ENCODE peak calls at places on chromosomes 1 and 21, in four cellular contexts. O is HCT116, R is H1, L is GM12878. K is an unnamed sample.

GRCh38 chr1:81834921-81835698 is 34.4 kb downstream of the ADGRL2 start:
- DNase-seq in O (no peak), R (no peak), L (no peak), K (no peak)

GRCh38 chr1:70486676-70487470 is 75.8 kb downstream of the CTH start:
- DNase-seq in O (no peak), R (no peak), L (no peak), K (no peak)

GRCh38 chr1:18599704-18600103 is 30.9 kb upstream of the PAX7 start:
- DNase-seq in O (no peak), R (no peak), L (no peak), K (no peak)

GRCh38 chr1:188822248-188822647 is 1655.4 kb downstream of the BRINP3 start:
- DNase-seq in O (no peak), R (no peak), L (no peak), K (no peak)

GRCh38 chr1:89060091-89060490 is 4.9 kb downstream of the GBP1 start:
- DNase-seq in O (no peak), R (no peak), L (no peak), K (no peak)

GRCh38 chr1:74245168-74245753 is 10.1 kb downstream of the TNNI3K start:
- DNase-seq in O (no peak), R (peak; percentile 68), L (no peak), K (no peak)

GRCh38 chr1:8423702-8424538 is 106.0 kb downstream of the SLC45A1 start:
- DNase-seq in O (peak; percentile 36), R (peak; percentile 87), L (no peak), K (peak; percentile 30)

GRCh38 chr21:46250146-46250725 is 21.7 kb upstream of the LSS start:
- DNase-seq in O (no peak), R (no peak), L (no peak), K (no peak)

GRCh38 chr1:201469645-201470074 is 672 bp upstream of the PHLDA3 start:
- DNase-seq in O (no peak), R (no peak), L (no peak), K (no peak)

GRCh38 chr1:154435801-154436200 is 30.7 kb downstream of the IL6R start:
- DNase-seq in O (no peak), R (no peak), L (no peak), K (no peak)

GRCh38 chr1:154431586-154432373 is 26.6 kb downstream of the IL6R start:
- DNase-seq in O (no peak), R (no peak), L (no peak), K (no peak)

GRCh38 chr1:154433161-154433681 is 28.1 kb downstream of the IL6R start:
- DNase-seq in O (peak; percentile 82), R (no peak), L (no peak), K (no peak)

GRCh38 chr1:154436433-154436832 is 31.3 kb downstream of the IL6R start:
- DNase-seq in O (no peak), R (no peak), L (no peak), K (no peak)

DNA sequence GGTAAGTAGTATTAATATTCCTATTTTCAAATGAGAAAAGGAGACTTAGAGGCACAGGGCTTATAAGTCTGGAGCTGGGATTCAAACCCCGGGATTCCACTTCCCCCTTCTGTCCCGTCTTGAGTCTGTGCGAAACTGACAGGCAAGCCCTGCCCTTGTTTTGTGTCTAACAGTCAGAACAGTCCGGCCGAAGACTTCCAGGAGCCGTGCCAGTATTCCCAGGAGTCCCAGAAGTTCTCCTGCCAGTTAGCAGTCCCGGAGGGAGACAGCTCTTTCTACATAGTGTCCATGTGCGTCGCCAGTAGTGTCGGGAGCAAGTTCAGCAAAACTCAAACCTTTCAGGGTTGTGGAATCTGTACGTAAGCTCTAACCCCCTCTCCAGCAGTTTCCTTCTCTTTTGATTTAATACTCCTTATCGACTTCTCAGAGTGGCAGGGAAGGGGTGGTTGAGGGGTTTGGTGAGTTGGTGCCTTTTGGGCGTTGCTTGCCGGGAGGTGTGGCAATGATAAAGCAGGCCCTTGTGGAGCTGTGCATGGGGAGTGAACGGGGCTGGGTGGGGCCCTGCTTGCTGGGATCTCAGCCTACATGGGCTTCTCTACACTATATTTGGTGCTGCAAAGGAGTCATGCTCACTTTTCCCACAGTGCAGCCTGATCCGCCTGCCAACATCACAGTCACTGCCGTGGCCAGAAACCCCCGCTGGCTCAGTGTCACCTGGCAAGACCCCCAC is 29.4 kb downstream of the IL6R start:
- DNase-seq in O (no peak), R (no peak), L (no peak), K (no peak)
- TF ChIP-seq JUND in O (no peak), R (no peak), L (no peak), K (no peak)

GRCh38 chr1:216453777-216454176 is 30.5 kb upstream of the USH2A start:
- DNase-seq in O (no peak), R (no peak), L (no peak), K (no peak)

GRCh38 chr1:216459651-216460200 is 36.5 kb upstream of the USH2A start:
- DNase-seq in O (no peak), R (no peak), L (no peak), K (no peak)

GRCh38 chr1:216456682-216457081 is 33.4 kb upstream of the USH2A start:
- DNase-seq in O (no peak), R (no peak), L (no peak), K (no peak)

GRCh38 chr1:216458807-216459206 is 35.6 kb upstream of the USH2A start:
- DNase-seq in O (no peak), R (no peak), L (no peak), K (no peak)

GRCh38 chr1:216457356-216457755 is 34.1 kb upstream of the USH2A start:
- DNase-seq in O (no peak), R (no peak), L (no peak), K (no peak)
- TF ChIP-seq JUND in O (no peak), R (no peak), L (no peak), K (no peak)

GRCh38 chr1:194535369-194535768 is 1349.0 kb upstream of the B3GALT2 start:
- DNase-seq in O (no peak), R (no peak), L (no peak), K (no peak)
- TF ChIP-seq JUND in O (no peak), R (no peak), L (no peak), K (no peak)

DNA sequence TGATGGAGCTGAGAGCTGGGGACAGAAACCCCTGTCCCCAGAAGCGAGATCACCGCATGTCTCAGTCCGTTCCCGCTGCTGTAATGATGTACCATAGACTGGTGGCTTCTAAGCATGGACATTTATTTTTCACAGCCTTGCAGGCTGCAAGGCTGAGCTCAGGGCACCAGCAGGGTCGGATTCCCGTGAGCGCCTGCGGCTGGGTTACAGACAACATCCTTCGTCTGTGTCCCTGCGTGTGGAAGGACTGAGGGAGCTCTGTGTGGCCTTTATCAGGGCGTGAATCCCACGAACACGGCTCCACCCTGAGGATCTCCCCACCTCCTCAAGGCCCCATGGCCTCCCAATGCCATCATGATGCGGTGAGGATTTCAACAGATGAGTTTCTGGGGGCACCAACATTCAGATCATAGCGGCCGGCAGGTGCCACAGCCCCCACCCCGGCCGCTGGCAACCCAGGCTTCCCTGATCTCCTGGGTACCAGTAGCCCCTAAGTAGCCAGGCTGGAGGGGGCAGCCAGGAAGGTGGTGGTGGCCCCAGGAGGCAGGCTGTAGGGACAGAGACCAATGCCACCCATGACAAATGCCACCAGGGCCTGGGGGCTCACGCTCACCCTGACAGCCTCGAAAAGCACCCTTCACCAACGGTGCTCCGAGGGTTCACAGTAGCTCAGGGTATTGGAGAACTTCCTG is 104.4 kb downstream of the CRYAA start:
- DNase-seq in O (no peak), R (no peak), L (no peak), K (no peak)
- TF ChIP-seq JUND in O (no peak), R (no peak), L (no peak), K (no peak)

DNA sequence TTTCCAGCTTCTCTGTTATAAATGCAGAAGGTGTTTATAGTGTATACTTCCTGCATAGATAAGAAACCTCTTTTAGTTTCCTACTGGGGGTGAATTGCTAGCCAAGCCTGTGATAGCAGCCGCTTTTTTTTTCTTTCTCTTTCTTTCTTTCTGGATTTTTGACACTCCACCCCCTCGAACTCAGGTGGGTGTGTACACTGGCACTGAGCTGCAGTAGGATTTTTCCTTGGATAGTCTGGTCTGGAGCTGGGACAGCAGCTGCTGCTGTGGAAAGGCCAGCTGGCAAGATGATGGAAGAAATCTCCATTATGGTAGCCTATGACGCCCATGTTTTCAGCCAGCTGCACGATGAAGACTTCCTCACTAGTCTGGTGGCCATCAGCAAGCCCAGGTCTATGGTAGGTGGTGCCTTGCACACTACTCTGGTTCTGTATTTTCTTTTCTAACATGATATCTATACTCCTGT is 122.5 kb upstream of the CACYBP start:
- DNase-seq in O (no peak), R (no peak), L (no peak), K (no peak)
- TF ChIP-seq JUND in O (no peak), R (no peak), L (no peak), K (no peak)

DNA sequence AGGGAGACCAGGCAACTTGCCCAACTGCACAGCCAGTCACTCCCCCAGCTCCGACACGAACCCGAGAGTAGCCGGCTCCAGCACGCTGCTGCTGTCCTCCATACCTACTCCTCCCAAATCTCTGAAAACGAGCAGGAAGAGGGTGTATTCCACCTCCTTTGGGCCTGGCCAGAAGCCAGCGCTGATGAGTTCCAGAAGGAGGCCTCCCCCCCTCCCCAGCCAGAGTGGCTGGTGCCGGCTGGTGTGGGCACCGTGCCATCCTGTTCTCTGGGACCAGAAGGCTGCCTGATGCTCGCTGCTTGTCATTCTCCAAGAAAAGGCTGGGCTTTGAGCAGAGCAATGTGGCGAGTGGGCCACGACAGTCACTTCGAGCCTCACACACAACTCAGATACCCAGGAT is 22.2 kb downstream of the KCNN3 start:
- DNase-seq in O (no peak), R (no peak), L (no peak), K (no peak)
- TF ChIP-seq JUND in O (no peak), R (no peak), L (no peak), K (no peak)

K was measured in T47D.